ENCODE peak calls at places on chromosomes 7 and 10, in five cellular contexts. U, M, E, K and S are unnamed samples. For H3K4me1, the result is how much of the 10 kb centered on the place peaks cover.

GRCh38 chr10:125175807-125176206 is 15.4 kb upstream of the CTBP2 start:
- DNase-seq in U (no peak), M (no peak), E (no peak), K (no peak), S (no peak)

GRCh38 chr10:114810926-114811325 is 10.7 kb upstream of the FHIP2A start:
- DNase-seq in U (no peak), M (no peak), E (no peak), K (no peak), S (no peak)

GRCh38 chr7:9124320-9124719 is 690.9 kb downstream of the NXPH1 start:
- DNase-seq in U (no peak), M (no peak), E (no peak), K (no peak), S (no peak)

GRCh38 chr7:30032310-30033125 is 4.3 kb downstream of the PLEKHA8 start:
- DNase-seq in U (peak), M (peak), E (peak), K (no peak), S (peak)

GRCh38 chr10:103353281-103353680 is 2.3 kb upstream of the PCGF6 start:
- DNase-seq in U (peak), M (no peak), E (no peak), K (no peak), S (peak)

GRCh38 chr7:73822319-73823173 is 8.2 kb upstream of the CLDN4 start:
- DNase-seq in U (peak), M (peak), E (peak), K (peak), S (peak)

GRCh38 chr7:51219261-51219988 is 97.2 kb downstream of the COBL start:
- DNase-seq in U (no peak), M (no peak), E (no peak), K (no peak), S (no peak)

GRCh38 chr7:140551334-140552239 is 72.3 kb upstream of the MKRN1 start:
- DNase-seq in U (no peak), M (peak), E (no peak), K (no peak), S (no peak)

GRCh38 chr10:50579491-50580259 is 44.1 kb downstream of the SGMS1 start:
- DNase-seq in U (no peak), M (no peak), E (no peak), K (no peak), S (no peak)

GRCh38 chr7:88668591-88668990 is 90.9 kb upstream of the ZNF804B start:
- DNase-seq in U (no peak), M (no peak), E (no peak), K (no peak), S (no peak)

GRCh38 chr10:11869211-11869610 is 46.1 kb downstream of the PROSER2 start:
- DNase-seq in U (no peak), M (no peak), E (no peak), K (no peak), S (peak)

GRCh38 chr7:150337179-150337578 is 4.2 kb downstream of the RARRES2 start:
- DNase-seq in U (no peak), M (no peak), E (no peak), K (no peak), S (peak)

GRCh38 chr10:21526952-21527633 is 1.6 kb upstream of the SKIDA1 start:
- DNase-seq in U (peak), M (peak), E (no peak), K (peak), S (peak)

GRCh38 chr7:134327896-134328295 is 11.2 kb upstream of the SLC35B4 start:
- DNase-seq in U (peak), M (peak), E (peak), K (peak), S (peak)

GRCh38 chr7:3436746-3437145 is 135.7 kb downstream of the SDK1 start:
- DNase-seq in U (no peak), M (peak), E (peak), K (peak), S (peak)

GRCh38 chr10:9311702-9312499 is 1257.4 kb downstream of the GATA3 start:
- DNase-seq in U (peak), M (no peak), E (no peak), K (no peak), S (no peak)

GRCh38 chr10:5948999-5949759 is 28.2 kb downstream of the IL15RA start:
- DNase-seq in U (peak), M (peak), E (peak), K (peak), S (peak)

GRCh38 chr7:128322040-128322643 is 21.6 kb downstream of the RBM28 start:
- DNase-seq in U (peak), M (peak), E (peak), K (peak), S (peak)

GRCh38 chr10:92420554-92421275 is 129.7 kb downstream of the MARCHF5 start:
- DNase-seq in U (peak), M (no peak), E (no peak), K (no peak), S (peak)

GRCh38 chr10:69474688-69475432 is 23.6 kb downstream of the TSPAN15 start:
- DNase-seq in U (peak), M (peak), E (peak), K (peak), S (peak)

GRCh38 chr10:20995123-20995978 is 98.2 kb upstream of the NEBL start:
- DNase-seq in U (no peak), M (no peak), E (no peak), K (no peak), S (peak)

GRCh38 chr7:38232475-38233366 is 40.7 kb downstream of the TARP start:
- DNase-seq in U (no peak), M (no peak), E (peak), K (peak), S (no peak)

GRCh38 chr10:7312179-7312857 is 98.5 kb downstream of the SFMBT2 start:
- DNase-seq in U (no peak), M (peak), E (no peak), K (no peak), S (no peak)

GRCh38 chr7:20598479-20599419 is 16.7 kb upstream of the ABCB5 start:
- DNase-seq in U (peak), M (peak), E (peak), K (peak), S (peak)

GRCh38 chr10:103693070-103693811 is 162.1 kb downstream of the SH3PXD2A start:
- DNase-seq in U (peak), M (no peak), E (no peak), K (no peak), S (peak)

GRCh38 chr10:73097305-73097670 is 622 bp upstream of the P4HA1 start:
- DNase-seq in U (peak), M (no peak), E (no peak), K (no peak), S (no peak)

GRCh38 chr7:137073571-137074325 is 205.3 kb downstream of the CHRM2 start:
- DNase-seq in U (peak), M (peak), E (peak), K (peak), S (no peak)

GRCh38 chr10:58981846-58982245 is 194.6 kb upstream of the PHYHIPL start:
- DNase-seq in U (no peak), M (no peak), E (no peak), K (no peak), S (no peak)

GRCh38 chr7:66050337-66050957 is 25.2 kb upstream of the ASL start:
- DNase-seq in U (no peak), M (no peak), E (no peak), K (no peak), S (peak)

DNA sequence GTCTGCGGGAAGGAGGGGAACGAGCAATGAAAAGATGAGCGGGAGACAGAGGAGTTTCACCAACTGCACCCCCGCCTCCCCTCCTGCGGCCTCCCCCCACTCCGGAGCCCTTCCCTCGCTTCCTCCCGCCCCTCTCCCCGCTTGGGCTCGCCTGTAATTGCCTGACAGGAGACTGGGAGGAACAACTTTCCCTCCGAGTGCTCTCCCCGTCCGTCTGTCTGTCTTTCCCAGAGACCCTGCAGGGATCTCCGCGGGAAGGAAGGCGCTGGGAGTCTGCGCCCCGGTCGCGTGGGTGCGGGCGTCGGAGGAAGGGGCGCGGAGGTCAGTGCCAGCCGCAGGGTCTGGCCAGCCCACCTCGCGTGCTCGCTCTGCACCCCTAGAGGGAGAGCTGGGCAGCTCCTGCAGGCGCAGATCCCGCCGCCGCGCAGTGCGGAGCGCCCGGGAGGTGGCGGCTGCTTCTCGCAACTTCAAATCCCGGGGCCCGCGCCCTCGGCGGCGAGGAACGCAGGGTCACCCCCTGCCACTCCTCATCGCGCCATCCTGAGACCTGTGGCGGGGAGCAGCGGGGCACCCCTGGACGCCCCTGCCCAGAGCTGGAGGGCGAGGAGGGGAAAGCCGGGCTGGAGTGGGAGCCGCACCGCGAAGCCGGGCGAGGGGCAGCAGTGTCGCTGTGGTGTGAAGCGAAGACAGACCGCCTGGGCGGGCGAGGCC is 527 bp upstream of the NRP1 start:
- DNase-seq in U (peak), M (peak), E (peak), K (peak), S (peak)
- H3K4me3 ChIP-seq in U (peak), M (peak), E (peak), K (peak), S (peak)

DNA sequence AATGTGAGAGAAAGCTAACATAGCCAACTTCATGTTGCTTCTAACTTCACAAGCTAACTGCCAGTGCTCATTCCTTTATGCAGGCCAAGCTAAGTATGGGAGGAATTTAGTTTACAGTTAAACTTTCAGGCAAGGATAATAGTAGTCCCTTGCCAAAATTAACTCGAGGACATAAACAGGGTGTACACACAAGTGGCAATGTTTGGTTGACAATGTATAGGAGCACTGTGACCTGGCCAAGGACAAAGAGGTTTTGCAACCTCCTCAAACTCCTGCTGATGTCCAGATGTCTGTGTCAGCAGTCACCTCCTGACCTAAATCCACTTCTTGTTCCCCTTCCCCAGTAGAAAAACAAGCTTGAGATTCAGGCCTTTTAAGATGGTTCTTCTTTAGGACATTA is 494.6 kb upstream of the KLF6 start:
- DNase-seq in U (no peak), M (peak), E (no peak), K (peak), S (no peak)
- H3K4me1 ChIP-seq in U (under half), M (under half), E (under half), K (under half), S (under half)

DNA sequence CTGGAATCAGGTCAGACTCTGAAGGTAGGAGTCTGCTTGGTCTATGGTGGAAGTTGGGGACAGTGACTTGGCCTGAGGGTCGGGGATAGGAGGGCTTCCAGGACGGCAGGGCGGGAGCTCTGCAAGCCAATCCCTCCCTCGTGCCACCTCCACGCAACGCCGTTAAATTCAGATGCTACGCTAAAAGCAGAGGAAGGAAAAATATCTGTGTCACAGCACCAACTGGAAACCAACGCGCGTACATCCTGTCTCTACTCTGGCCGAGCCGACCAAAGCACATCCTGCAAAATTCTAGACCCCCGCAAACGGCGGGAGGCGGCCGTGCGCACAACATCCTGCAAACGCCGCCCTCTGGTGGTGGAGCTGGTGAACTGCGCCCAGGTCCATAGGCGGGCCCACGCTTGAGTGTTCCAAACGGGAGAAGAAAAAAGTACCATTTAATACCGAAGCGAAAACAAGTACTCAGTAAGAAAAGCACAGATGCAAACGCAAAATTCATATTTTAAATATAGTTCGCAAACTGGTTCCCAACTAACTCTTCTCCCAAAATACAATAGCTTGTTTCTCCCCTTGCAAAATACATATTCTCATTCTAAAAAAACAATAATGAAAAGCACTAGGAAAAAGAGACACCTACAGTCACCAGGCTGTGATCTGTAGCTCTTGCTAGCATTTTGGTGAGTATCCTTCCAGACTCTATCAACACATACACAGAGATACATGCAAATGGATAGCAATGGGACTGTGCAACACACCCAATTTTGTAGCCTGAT is 45.7 kb upstream of the HSPA12A start:
- DNase-seq in U (peak), M (peak), E (peak), K (peak), S (peak)
- H3K4me3 ChIP-seq in U (peak), M (peak), E (peak), K (no peak), S (peak)

DNA sequence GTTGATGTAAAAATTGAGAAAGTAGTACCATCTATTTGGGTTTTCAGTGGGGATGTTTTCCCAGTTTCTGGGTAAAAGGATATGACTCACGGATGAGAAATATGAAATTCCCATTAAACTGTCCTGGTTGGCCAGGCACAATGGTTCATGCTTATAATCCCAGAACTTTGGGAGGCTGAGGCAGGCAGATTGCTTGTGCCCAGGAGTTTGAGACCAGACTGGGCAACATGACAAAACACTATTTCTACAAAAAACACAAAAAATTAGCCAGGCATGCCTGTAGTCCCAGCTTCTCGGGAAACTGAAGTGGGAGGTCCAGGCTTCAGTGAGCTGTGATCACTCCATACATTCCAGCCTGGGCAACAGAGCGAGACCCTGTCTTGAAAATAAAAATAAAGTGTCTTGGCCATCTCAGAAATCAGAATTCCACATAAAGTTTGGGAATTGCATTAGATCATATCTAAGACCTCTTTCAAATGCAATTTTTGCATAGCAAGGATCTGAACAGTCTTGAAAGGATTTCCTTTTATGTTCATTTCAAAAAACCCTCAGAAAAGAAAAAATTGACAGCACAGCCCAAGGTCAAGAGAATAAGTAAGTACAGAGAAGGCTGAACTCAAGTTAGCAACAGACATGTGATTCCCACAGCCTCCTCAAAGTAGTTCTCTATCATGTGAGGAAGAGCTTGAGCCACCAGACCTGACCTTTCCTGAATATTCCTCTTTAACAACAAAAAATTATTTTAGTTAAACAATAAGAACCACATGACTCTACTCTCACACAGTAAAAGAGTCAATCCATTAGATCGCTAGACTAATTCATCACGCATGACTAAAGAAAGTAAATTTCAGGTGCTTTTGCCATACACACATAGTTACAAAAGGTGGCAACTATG is 141.5 kb upstream of the CAV2 start:
- DNase-seq in U (peak), M (peak), E (peak), K (peak), S (peak)
- H3K4me1 ChIP-seq in U (half or more), M (under half), E (under half), K (half or more), S (under half)

GRCh38 chr7:117673367-117673766 is 193.5 kb downstream of the CFTR start:
- DNase-seq in U (peak), M (peak), E (peak), K (no peak), S (no peak)
- H3K4me3 ChIP-seq in U (no peak), M (no peak), E (no peak), K (no peak), S (no peak)

DNA sequence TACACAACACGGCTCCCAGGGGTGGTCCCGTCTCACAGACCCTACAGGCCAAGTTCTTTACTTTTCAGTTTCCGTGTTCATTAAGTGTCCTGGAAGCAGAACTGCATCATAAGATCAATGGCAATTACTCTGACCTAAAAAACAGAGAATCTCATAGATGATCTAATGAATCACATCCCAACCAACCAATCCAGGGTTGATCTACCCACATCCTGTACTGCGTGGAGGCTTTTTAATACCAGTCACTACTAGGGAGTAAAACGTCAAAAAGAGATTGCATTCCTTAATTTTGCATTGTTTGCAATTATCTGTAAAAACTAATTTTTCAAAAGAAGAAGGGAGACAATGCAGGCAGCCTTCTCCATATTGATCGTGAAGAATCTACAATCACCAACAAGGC is 72.6 kb downstream of the PARD3 start:
- DNase-seq in U (no peak), M (no peak), E (peak), K (no peak), S (peak)
- H3K4me1 ChIP-seq in U (under half), M (under half), E (under half), K (under half), S (under half)